ENCODE peak calls at places on chromosomes 7 and 10, in five cellular contexts. Q is uterus, H is foreskin fibroblast, N is DND-41, I is fibroblast of mammary gland. Y is an unnamed sample.
A peak's percentile ranks its signal among the peaks of the same experiment; 100 is the strongest.

GRCh38 chr10:7545256-7545655 is 121.5 kb downstream of the ITIH5 start:
- DNase-seq in I (no peak), N (no peak), H (no peak), Q (no peak), Y (no peak)

GRCh38 chr10:49747303-49747646 is 14.8 kb downstream of the OGDHL start:
- DNase-seq in N (no peak), I (no peak), H (no peak), Q (no peak), Y (no peak)

GRCh38 chr10:50594012-50594411 is 29.7 kb downstream of the SGMS1 start:
- DNase-seq in I (peak; percentile 91), H (peak; percentile 80), Q (no peak), N (no peak), Y (no peak)

GRCh38 chr7:132065193-132065972 is 509.0 kb upstream of the PODXL start:
- DNase-seq in I (peak; percentile 96), Q (peak; percentile 87), H (peak; percentile 95), N (no peak), Y (peak; percentile 59)

GRCh38 chr7:156680281-156680680 is 39.7 kb downstream of the RNF32 start:
- DNase-seq in I (peak; percentile 7), H (no peak), N (no peak), Q (no peak), Y (no peak)

GRCh38 chr7:157585113-157585861 is 248.5 kb downstream of the DNAJB6 start:
- DNase-seq in I (no peak), Q (no peak), N (no peak), H (no peak), Y (no peak)

GRCh38 chr7:31253486-31253885 is 87.0 kb downstream of the NEUROD6 start:
- DNase-seq in H (no peak), N (no peak), Q (no peak), I (no peak), Y (no peak)

GRCh38 chr7:100247152-100247757 is 27.5 kb downstream of the PVRIG start:
- DNase-seq in I (peak; percentile 55), N (peak; percentile 21), Q (no peak), H (peak; percentile 74), Y (no peak)

GRCh38 chr10:75003891-75004290 is 107.6 kb upstream of the SAMD8 start:
- DNase-seq in I (no peak), Q (no peak), N (no peak), H (no peak), Y (no peak)

GRCh38 chr7:90580051-90580450 is 16.1 kb upstream of the CDK14 start:
- DNase-seq in N (no peak), H (no peak), Q (no peak), I (no peak), Y (no peak)

GRCh38 chr7:131031100-131031868 is 296.4 kb upstream of the MKLN1 start:
- DNase-seq in I (no peak), H (no peak), Q (no peak), N (no peak), Y (no peak)

GRCh38 chr10:71435571-71436267 is 39.0 kb downstream of the CDH23 start:
- DNase-seq in Q (no peak), I (peak; percentile 5), N (no peak), H (no peak), Y (no peak)

GRCh38 chr10:116146374-116146773 is 126.6 kb downstream of the GFRA1 start:
- DNase-seq in H (no peak), N (no peak), Q (no peak), I (peak; percentile 51), Y (no peak)

GRCh38 chr7:36923831-36924555 is 199.7 kb upstream of the AOAH start:
- DNase-seq in I (no peak), N (no peak), Q (no peak), H (no peak), Y (no peak)

GRCh38 chr7:91314591-91315323 is 50.5 kb downstream of the FZD1 start:
- DNase-seq in H (no peak), I (no peak), N (no peak), Q (no peak), Y (no peak)

GRCh38 chr7:159144756-159145543 is at the start of gene VIPR2:
- DNase-seq in H (no peak), I (no peak), Q (peak; percentile 56), N (peak; percentile 79), Y (no peak)

GRCh38 chr10:120479506-120479905 is 22.5 kb downstream of the PLPP4 start:
- DNase-seq in I (no peak), Q (no peak), N (no peak), H (no peak), Y (peak; percentile 20)

GRCh38 chr10:120477723-120478270 is 20.8 kb downstream of the PLPP4 start:
- DNase-seq in N (no peak), Q (no peak), I (peak; percentile 12), H (no peak), Y (peak; percentile 64)

GRCh38 chr10:120478401-120478800 is 21.4 kb downstream of the PLPP4 start:
- DNase-seq in H (no peak), I (no peak), Q (no peak), N (no peak), Y (no peak)

GRCh38 chr10:120480848-120481247 is 23.8 kb downstream of the PLPP4 start:
- DNase-seq in I (no peak), H (no peak), Q (no peak), N (no peak), Y (peak; percentile 71)

GRCh38 chr10:120480065-120480600 is 23.1 kb downstream of the PLPP4 start:
- DNase-seq in N (no peak), Q (no peak), H (no peak), I (no peak), Y (no peak)
- TF ChIP-seq CTCF in N (no peak), Q (no peak), H (no peak), I (peak; percentile 4), Y (no peak)

GRCh38 chr10:133489816-133490588 is 36.3 kb downstream of the SCART1 start:
- DNase-seq in H (no peak), Q (no peak), I (no peak), N (no peak), Y (no peak)
- H3K4me3 ChIP-seq in H (no peak overlapping the region), Q (no peak overlapping the region), I (no peak overlapping the region), N (no peak overlapping the region), Y (no peak overlapping the region)

DNA sequence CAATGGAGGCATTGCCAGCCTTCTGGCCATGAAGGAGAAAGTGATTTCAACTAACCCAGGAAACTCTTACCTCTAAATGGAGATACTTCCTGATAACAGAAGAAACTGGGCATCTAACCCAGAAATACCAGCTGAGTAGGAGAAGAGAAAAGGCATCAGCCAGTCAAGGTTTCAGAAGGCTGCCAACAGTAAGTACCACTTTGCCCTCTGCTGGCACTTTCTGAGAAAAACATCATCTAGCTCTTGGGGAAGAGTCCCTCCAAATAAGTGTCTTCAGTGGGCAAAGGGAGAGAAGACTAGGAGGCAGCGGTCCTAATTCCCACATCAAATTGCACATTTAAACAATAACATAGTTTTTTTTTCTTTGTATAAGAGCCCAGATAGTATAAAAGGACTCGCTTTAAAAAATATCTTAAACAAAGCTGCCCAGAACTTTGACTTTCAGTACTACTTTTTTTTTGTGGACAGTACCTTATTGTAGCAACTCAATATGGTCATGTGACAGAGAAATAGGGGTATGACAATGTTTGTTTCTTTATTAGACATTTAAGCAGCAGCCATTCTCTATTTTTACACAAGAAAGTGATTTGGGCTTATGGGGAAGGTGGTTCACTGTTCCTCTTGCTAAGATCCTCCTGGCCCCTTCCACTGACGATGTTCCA is 157.3 kb downstream of the CTTNBP2 start:
- DNase-seq in N (peak; percentile 79), I (peak; percentile 63), H (peak; percentile 4), Q (no peak), Y (no peak)
- TF ChIP-seq CTCF in N (peak; percentile 94), I (peak; percentile 57), H (peak; percentile 44), Q (no peak), Y (no peak)

GRCh38 chr10:121593676-121594075 is 4.6 kb downstream of the FGFR2 start:
- DNase-seq in I (no peak), Q (no peak), H (no peak), N (no peak), Y (peak; percentile 81)
- H3K4me3 ChIP-seq in I (no peak overlapping the region), Q (no peak overlapping the region), H (no peak overlapping the region), N (no peak overlapping the region), Y (no peak overlapping the region)

GRCh38 chr10:77909755-77910375 is 16.7 kb downstream of the DLG5 start:
- DNase-seq in I (peak; percentile 81), N (no peak), Q (no peak), H (peak; percentile 65), Y (no peak)

GRCh38 chr10:77906863-77907861 is 19.4 kb downstream of the DLG5 start:
- DNase-seq in Q (no peak), N (no peak), H (no peak), I (no peak), Y (no peak)

GRCh38 chr10:77909021-77909754 is 17.4 kb downstream of the DLG5 start:
- DNase-seq in N (no peak), I (no peak), H (no peak), Q (no peak), Y (no peak)

GRCh38 chr10:77910524-77911145 is 15.9 kb downstream of the DLG5 start:
- DNase-seq in H (no peak), I (no peak), Q (no peak), N (no peak), Y (no peak)

DNA sequence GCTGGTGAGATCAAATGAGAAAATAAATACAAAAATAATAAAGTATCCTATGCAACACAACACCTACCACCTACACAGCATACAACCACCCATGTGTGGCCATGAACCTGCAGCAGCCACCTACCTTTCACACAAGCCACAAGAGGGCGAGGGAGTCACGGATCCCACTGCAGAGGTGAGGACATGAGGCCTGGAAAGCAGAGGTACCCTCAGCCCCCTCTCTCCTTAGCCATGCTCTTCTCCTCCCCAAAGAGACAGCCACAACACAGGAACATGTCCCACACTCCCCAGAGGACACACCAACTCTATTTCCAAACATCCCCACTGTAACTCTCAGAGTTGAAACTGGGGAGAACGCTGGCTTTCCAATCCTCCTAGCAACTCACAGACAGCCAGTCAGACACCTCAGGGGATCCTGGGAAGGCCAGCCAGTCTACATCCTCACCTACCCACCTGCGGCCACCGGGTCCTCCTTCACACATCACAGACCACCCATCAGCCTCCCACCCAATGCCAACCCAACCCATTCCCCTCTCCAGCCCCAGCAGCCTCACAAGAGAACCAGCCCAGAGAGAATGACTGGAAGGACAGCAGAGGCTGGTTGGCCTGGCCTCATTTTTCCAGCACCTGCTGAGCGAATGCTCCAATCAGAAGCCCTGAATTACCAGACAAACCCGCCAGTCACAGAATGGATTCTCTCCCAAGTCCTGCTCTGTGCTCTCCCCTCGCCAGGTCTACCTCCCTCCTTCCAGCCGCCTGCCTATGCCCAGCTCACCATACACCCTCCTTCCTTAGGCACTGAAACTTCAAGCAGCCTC is 18.4 kb downstream of the DLG5 start:
- DNase-seq in N (no peak), Q (no peak), I (no peak), H (no peak), Y (no peak)
- TF ChIP-seq CTCF in N (peak; percentile 22), Q (no peak), I (peak; percentile 8), H (no peak), Y (no peak)

DNA sequence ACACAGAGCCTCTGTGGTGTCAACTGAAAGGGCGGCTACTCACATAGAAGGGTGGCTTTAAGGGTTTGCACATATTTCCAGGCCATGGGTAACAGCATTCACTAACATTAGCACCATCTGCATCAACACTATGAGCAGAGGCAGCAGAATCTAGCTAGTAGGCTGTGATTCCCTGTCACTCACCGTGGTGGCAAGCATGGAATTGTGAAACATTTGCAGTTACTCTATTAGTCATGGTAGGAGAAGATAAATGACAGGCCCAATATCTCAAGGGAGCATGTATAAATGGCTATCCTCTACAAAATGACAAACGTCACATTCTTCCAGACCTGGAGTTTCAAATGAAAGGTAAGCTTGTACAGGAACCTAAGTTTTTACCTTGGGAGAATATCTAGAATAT is 32.2 kb upstream of the CUBN start:
- DNase-seq in I (no peak), Q (no peak), N (no peak), H (no peak), Y (no peak)
- H3K4me3 ChIP-seq in I (no peak overlapping the region), Q (no peak overlapping the region), N (no peak overlapping the region), H (no peak overlapping the region), Y (no peak overlapping the region)